ENCODE peak calls at places on chromosomes 16 and 17, in five cellular contexts. J is LoVo; B is caudate nucleus; O is stimulated activated CD4-positive, alpha-beta T cell treated with anti-CD3 and anti-CD28 coated beads, Interleukin-1b, Interleukin-23, amount 100 ng/mL, for 24 hours; S is CD8-positive, alpha-beta T cell. Y is an unnamed sample.

GRCh38 chr17:80527016-80527645 is 17.5 kb upstream of the RPTOR start:
- DNase-seq in S (no peak), J (no peak), O (no peak), B (no peak), Y (no peak)

GRCh38 chr17:42101513-42102292 is 3.4 kb upstream of the ZNF385C start:
- DNase-seq in O (peak; percentile 38), J (peak; percentile 38), S (peak; percentile 49), B (peak; percentile 49), Y (no peak)

GRCh38 chr17:4596636-4597380 is 12.5 kb downstream of the SMTNL2 start:
- DNase-seq in B (no peak), O (no peak), J (no peak), S (no peak), Y (no peak)

GRCh38 chr16:68506331-68507053 is 32.6 kb upstream of the ZFP90 start:
- DNase-seq in S (no peak), J (no peak), O (no peak), B (peak; percentile 18), Y (no peak)

GRCh38 chr17:30349252-30349651 is 15.4 kb upstream of the TMIGD1 start:
- DNase-seq in B (no peak), J (no peak), S (no peak), O (no peak), Y (no peak)

GRCh38 chr16:30076276-30076791 is 540 bp downstream of the PPP4C start:
- DNase-seq in J (no peak), S (no peak), B (no peak), O (no peak), Y (no peak)

GRCh38 chr17:34252890-34253525 is 2.1 kb upstream of the CCL2 start:
- DNase-seq in B (no peak), S (no peak), J (no peak), O (no peak), Y (no peak)

GRCh38 chr17:8122391-8122922 is 1.4 kb downstream of the HES7 start:
- DNase-seq in O (no peak), S (no peak), B (no peak), J (peak; percentile 41), Y (no peak)

GRCh38 chr17:76138896-76139248 is 2.2 kb downstream of the FOXJ1 start:
- DNase-seq in O (no peak), S (no peak), J (no peak), B (no peak), Y (no peak)

GRCh38 chr16:84718-85452 is 6.9 kb downstream of the MPG start:
- DNase-seq in B (no peak), O (no peak), J (no peak), S (peak; percentile 36), Y (peak; percentile 72)

GRCh38 chr17:44105941-44106340 is 17.5 kb downstream of the HDAC5 start:
- DNase-seq in B (no peak), J (no peak), S (no peak), O (no peak), Y (no peak)

GRCh38 chr17:41687828-41688640 is 651 bp upstream of the EIF1 start:
- DNase-seq in S (peak; percentile 44), J (peak; percentile 62), O (no peak), B (no peak), Y (no peak)

GRCh38 chr17:45262516-45263476 is 902 bp upstream of the SPATA32 start:
- DNase-seq in J (no peak), B (no peak), S (no peak), O (no peak), Y (peak; percentile 39)

GRCh38 chr17:2233441-2233947 is 70.1 kb downstream of the SMG6 start:
- DNase-seq in S (no peak), B (no peak), J (no peak), O (no peak), Y (no peak)

Y was measured in CD14-positive monocyte.